ENCODE peak calls at places on chromosomes 12 and 14, in four cellular contexts. M is psoas muscle, P is A549, N is thoracic aorta. X is an unnamed sample. For H3K4me1, the result is how much of the 10 kb centered on the place peaks cover.

GRCh38 chr14:37436519-37436918 is 158.5 kb downstream of the FOXA1 start:
- DNase-seq in M (no peak), P (no peak), N (no peak), X (no peak)

GRCh38 chr12:6272300-6273208 is 37.9 kb upstream of the PLEKHG6 start:
- DNase-seq in M (no peak), P (no peak), N (no peak), X (no peak)

GRCh38 chr12:11727133-11727664 is 77.7 kb downstream of the ETV6 start:
- DNase-seq in M (no peak), P (no peak), N (no peak), X (no peak)

GRCh38 chr14:64807588-64807987 is 72.1 kb downstream of the SPTB start:
- DNase-seq in M (peak), P (no peak), N (no peak), X (no peak)

GRCh38 chr14:82075566-82075965 is 541.9 kb upstream of the SEL1L start:
- DNase-seq in M (no peak), P (no peak), N (no peak), X (peak)

GRCh38 chr12:113934946-113935345 is 31.2 kb downstream of the RBM19 start:
- DNase-seq in M (no peak), P (no peak), N (no peak), X (no peak)

GRCh38 chr12:133130808-133131128 is 341 bp downstream of the ZNF10 start:
- DNase-seq in M (peak), P (no peak), N (no peak), X (peak)

GRCh38 chr12:49201595-49202295 is 12.9 kb upstream of the TUBA1A start:
- DNase-seq in M (no peak), P (no peak), N (no peak), X (no peak)

GRCh38 chr14:38285962-38286361 is 30.1 kb upstream of the CLEC14A start:
- DNase-seq in M (no peak), P (no peak), N (no peak), X (no peak)

GRCh38 chr12:75177997-75178396 is 31.6 kb downstream of the KCNC2 start:
- DNase-seq in M (no peak), P (peak), N (no peak), X (no peak)

GRCh38 chr14:79197516-79197915 is 1013.8 kb downstream of the DIO2 start:
- DNase-seq in M (no peak), P (no peak), N (no peak), X (no peak)

GRCh38 chr12:93944196-93944595 is 204.2 kb upstream of the PLXNC1 start:
- DNase-seq in M (no peak), P (no peak), N (no peak), X (no peak)

GRCh38 chr12:67826946-67827719 is 162.1 kb upstream of the IFNG-AS1 start:
- DNase-seq in M (no peak), P (no peak), N (no peak), X (no peak)

GRCh38 chr12:45988259-45988658 is 2.1 kb downstream of the SCAF11 start:
- DNase-seq in M (no peak), P (no peak), N (no peak), X (no peak)

GRCh38 chr12:42692749-42693148 is 103.2 kb upstream of the PRICKLE1 start:
- DNase-seq in M (no peak), P (no peak), N (no peak), X (no peak)

GRCh38 chr12:89980236-89980635 is 271.6 kb upstream of the ATP2B1 start:
- DNase-seq in M (no peak), P (no peak), N (no peak), X (peak)

GRCh38 chr14:87888136-87888999 is 104.6 kb downstream of the GALC start:
- DNase-seq in M (no peak), P (peak), N (no peak), X (no peak)

GRCh38 chr12:125014526-125014925 is 21.1 kb downstream of the BRI3BP start:
- DNase-seq in M (no peak), P (no peak), N (no peak), X (no peak)

GRCh38 chr14:104389326-104390220 is 190.0 kb upstream of the C14orf180 start:
- DNase-seq in M (peak), P (no peak), N (no peak), X (no peak)

GRCh38 chr12:5309654-5310053 is 122.3 kb upstream of the NTF3 start:
- DNase-seq in M (no peak), P (no peak), N (no peak), X (no peak)

GRCh38 chr12:132046561-132046960 is 96.8 kb downstream of the EP400 start:
- DNase-seq in M (no peak), P (no peak), N (no peak), X (no peak)

GRCh38 chr12:1806301-1807106 is 13.9 kb upstream of the LRTM2 start:
- DNase-seq in M (peak), P (no peak), N (no peak), X (peak)

GRCh38 chr14:54697806-54698205 is 130.9 kb downstream of the SAMD4A start:
- DNase-seq in M (no peak), P (no peak), N (no peak), X (no peak)

GRCh38 chr12:8037046-8037663 is 4.6 kb downstream of the FOXJ2 start:
- DNase-seq in M (no peak), P (no peak), N (no peak), X (no peak)

GRCh38 chr14:74015965-74016364 is 3.1 kb downstream of the ENTPD5 start:
- DNase-seq in M (no peak), P (no peak), N (no peak), X (no peak)

GRCh38 chr12:52082668-52082987 is 3.1 kb downstream of the SMIM41 start:
- DNase-seq in M (no peak), P (no peak), N (no peak), X (no peak)

GRCh38 chr14:24409217-24409616 is 10.4 kb downstream of the NYNRIN start:
- DNase-seq in M (no peak), P (no peak), N (no peak), X (no peak)
- H3K4me1 ChIP-seq in M (under half), P (under half), N (under half), X (under half)

GRCh38 chr14:75229923-75230792 is 48.5 kb upstream of the FOS start:
- DNase-seq in M (peak), P (peak), N (no peak), X (no peak)

GRCh38 chr14:75231320-75231719 is 47.3 kb upstream of the FOS start:
- DNase-seq in M (no peak), P (no peak), N (no peak), X (no peak)

GRCh38 chr14:75226755-75227544 is 50.5 kb upstream of the TMED10 start:
- DNase-seq in M (no peak), P (no peak), N (no peak), X (no peak)

GRCh38 chr14:75232597-75232996 is 46.0 kb upstream of the FOS start:
- DNase-seq in M (no peak), P (no peak), N (no peak), X (no peak)

GRCh38 chr14:75229576-75229922 is 49.1 kb upstream of the FOS start:
- DNase-seq in M (no peak), P (no peak), N (no peak), X (peak)
- H3K27ac ChIP-seq in M (no peak), P (no peak), N (no peak), X (no peak)

DNA sequence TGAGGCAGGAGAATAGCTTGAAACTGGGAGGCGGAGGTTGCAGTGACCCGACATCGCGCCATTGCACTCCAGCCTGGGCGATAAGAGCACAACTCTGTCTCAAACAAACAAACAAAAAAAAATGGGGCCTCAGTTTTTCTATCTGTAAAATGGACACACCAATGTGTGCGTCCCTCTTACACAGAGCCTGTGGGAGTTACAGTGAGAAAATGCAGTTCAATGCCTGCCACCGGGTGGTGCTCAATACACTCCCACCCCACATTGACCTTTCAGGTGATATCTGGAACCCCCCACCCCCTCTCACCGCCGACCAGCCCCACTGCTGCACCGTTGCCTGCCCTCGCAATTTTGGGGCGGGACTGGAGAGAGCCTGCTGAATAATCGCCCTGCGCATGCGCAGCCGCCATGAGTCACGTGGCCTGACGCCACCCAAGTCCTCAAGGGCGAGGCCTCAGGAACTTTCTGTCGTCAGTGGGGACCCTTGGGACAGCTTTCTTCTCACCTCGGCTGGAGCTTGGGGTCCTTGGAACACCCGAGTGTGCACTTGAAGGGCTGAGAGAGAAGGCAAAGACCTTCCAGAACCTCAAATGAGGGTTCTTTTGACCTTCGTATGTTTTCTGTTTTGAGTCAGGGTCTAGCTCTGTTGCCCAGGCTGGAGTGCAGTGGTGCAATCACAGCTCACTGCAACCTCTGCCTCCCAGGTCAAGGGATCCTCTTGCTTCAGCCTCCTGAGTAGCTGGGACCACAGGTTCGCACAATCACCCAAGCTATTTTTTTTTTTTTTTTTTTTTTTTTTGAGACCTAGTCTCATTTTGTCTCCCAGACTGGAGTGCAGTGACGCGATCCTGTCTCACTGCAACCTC is 14.6 kb upstream of the CABP1 start:
- DNase-seq in M (no peak), P (peak), N (no peak), X (no peak)
- TF ChIP-seq CTCF in M (no peak), P (peak), N (no peak), X (no peak)

GRCh38 chr12:110579889-110580253 is 3.2 kb downstream of the PPTC7 start:
- DNase-seq in M (no peak), P (no peak), N (no peak), X (no peak)

GRCh38 chr12:110581951-110582285 is 1.2 kb downstream of the PPTC7 start:
- DNase-seq in M (no peak), P (no peak), N (no peak), X (no peak)

GRCh38 chr12:110585231-110585799 is 2.2 kb upstream of the PPTC7 start:
- DNase-seq in M (no peak), P (no peak), N (peak), X (no peak)

GRCh38 chr12:110582286-110583136 is 607 bp downstream of the PPTC7 start:
- DNase-seq in M (peak), P (no peak), N (no peak), X (peak)

GRCh38 chr12:110583137-110584059 is at the start of gene PPTC7:
- DNase-seq in M (peak), P (peak), N (peak), X (peak)
- H3K4me1 ChIP-seq in M (half or more), P (under half), N (under half), X (under half)

DNA sequence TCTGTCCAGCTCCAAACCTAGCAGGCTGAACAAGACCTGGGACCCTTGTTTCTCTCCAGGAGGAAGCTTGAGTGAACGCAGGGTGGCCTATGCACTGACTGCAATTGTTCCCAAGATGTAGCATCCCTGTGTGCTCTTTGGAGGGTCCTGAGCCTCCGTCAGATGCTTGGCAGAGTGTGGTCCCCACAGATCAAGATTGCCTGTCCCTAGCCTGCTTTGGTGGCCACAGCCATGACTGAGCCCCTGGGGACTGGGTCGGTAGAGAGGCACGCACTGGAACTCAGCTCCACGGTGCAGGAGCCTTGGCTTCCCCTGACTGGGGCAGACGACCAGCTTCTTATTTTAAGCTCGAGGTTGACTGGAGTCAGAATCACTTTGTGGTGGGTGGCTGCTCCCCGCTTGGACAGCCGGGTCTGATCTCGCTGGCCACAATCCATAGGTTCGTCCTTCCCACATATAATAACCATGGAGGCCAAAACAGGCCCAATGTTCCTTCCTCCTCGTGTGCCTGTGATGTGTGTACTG is 97.8 kb downstream of the LGMN start:
- DNase-seq in M (no peak), P (no peak), N (no peak), X (no peak)
- H3K27ac ChIP-seq in M (no peak), P (no peak), N (peak), X (no peak)

DNA sequence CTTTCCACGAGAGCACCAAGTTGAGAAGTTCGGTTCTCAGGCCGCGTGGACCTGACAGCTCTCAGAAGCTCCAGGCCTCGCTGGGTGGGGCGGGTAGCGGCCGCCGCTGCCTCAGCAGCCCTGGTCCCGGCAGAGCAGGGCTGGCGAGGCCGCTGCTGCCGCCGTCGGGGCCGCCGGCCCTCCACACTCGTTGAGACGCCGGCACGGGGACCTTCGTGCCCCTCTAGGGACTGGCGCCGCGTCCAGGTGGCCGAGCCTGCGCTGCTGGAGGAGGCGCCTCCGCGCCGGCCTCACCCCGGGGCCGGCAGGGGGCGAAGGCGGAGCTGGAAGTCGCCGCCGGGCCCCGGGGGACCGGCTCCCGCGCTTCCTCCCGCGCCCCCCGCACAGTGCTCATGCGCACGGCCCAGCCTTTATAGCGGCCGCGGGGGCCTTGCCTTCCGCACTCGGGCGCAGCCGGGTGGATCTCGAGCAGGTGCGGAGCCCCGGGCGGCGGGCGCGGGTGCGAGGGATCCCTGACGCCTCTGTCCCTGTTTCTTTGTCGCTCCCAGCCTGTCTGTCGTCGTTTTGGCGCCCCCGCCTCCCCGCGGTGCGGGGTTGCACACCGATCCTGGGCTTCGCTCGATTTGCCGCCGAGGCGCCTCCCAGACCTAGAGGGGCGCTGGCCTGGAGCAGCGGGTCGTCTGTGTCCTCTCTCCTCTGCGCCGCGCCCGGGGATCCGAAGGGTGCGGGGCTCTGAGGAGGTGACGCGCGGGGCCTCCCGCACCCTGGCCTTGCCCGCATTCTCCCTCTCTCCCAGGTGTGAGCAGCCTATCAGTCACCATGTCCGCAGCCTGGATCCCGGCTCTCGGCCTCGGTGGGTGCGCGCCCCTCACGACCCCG is at the start of gene COCH:
- DNase-seq in M (peak), P (peak), N (no peak), X (peak)
- TF ChIP-seq CTCF in M (peak), P (peak), N (peak), X (peak)

GRCh38 chr14:63513756-63514155 is 29.4 kb downstream of the PPP2R5E start:
- DNase-seq in M (no peak), P (no peak), N (no peak), X (no peak)
- H3K4me1 ChIP-seq in M (under half), P (under half), N (under half), X (under half)

DNA sequence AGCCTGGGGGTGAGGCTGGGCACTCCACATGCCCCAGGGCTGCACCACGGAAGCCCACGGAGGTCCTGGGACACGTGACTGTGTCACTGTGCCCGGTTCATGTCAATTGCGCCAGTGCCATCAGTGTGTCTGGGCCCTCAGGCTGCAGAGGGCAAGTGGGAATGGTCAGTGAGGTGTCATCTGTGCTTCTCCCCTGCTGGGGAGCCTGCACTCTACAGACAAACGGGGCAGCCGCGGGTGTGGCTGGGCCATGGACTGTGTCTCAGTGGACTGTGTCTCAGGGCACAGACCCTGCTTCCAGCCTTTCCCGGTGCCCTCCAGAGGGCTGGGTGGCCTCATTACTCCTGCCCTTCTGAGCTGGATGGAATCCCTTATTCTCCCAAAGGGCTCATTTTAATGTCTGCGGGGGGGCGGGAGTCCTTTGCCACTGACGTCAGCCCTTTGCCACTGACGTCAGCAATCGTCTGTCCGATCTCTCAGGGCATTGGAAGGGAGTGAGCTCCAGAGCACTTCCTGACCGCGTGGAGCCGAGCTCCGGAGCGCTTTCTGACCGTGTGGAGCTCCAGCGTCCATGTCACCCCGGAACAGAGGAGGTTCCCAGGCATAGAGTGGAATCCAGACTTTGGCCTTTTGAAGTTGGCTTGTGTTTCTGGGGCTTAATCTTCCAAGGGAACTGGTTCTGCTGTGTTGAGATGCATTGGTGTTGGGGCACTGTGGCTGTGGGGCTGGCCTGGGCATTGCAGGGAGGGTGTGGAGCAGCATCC is 72.4 kb downstream of the ADGRD1 start:
- DNase-seq in M (no peak), P (no peak), N (no peak), X (peak)
- H3K27ac ChIP-seq in M (no peak), P (no peak), N (no peak), X (no peak)

GRCh38 chr12:129208566-129208965 is 355.3 kb downstream of the GLT1D1 start:
- DNase-seq in M (no peak), P (no peak), N (no peak), X (no peak)
- TF ChIP-seq CTCF in M (no peak), P (no peak), N (no peak), X (no peak)

DNA sequence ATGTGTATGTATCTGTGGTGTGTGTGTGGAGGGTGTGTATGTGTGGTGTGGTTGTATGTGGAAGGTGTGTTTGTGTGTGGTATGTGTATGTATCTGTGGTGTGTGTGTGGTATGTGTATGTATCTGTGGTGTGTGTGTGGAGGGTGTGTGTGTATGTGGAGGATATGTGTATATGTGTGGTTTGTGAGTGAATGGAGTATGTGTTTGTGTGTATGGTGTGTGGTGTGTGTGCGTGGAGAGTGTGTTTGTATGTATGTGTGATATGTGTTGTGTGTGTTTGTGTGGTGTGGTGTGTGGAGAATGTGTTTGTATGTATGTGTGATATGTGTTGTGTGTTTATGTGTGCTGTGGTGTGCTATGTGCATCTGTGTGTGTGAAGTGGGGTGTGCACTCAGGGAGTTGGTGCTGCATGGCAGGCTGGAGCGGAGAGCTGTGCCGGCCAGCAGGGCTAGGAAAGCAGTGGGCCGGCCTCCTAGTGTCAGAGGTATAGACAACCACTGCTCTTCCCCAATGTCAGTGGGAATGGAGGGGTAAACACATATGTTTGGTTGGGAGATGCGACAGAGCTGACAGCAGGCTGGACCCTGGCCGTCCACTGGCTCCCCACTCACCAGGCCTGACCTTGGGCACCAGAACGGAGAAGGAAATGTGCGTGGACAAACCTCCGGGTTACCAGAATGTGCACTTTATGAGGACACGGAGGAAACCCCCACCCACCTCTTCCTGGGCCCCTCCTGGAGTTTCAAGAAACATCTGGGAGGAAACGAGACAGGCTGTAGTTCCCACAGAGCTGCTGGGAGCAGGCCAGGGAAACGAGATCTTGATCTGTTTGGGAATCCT is 60.7 kb downstream of the CLMN start:
- DNase-seq in M (no peak), P (no peak), N (no peak), X (no peak)
- H3K4me1 ChIP-seq in M (under half), P (under half), N (under half), X (half or more)

X was measured in pancreas.